ENCODE peak calls at places on chromosomes 12 and 14, in five cellular contexts. O, Y, X, S and Q are unnamed samples.
A peak's percentile ranks its signal among the peaks of the same experiment; 100 is the strongest.

GRCh38 chr12:31235868-31236395 is 90.0 kb downstream of the SINHCAF start:
- DNase-seq in O (no peak), Y (no peak), X (no peak), S (no peak), Q (no peak)

GRCh38 chr14:72745991-72746980 is 147.6 kb downstream of the DPF3 start:
- DNase-seq in O (peak; percentile 32), Y (no peak), X (no peak), S (peak; percentile 8), Q (no peak)

GRCh38 chr12:62604856-62605255 is 138.2 kb downstream of the MON2 start:
- DNase-seq in O (no peak), Y (no peak), X (no peak), S (peak; percentile 42), Q (no peak)

GRCh38 chr14:96861568-96862310 is 64.6 kb downstream of the VRK1 start:
- DNase-seq in O (no peak), Y (peak; percentile 4), X (no peak), S (no peak), Q (no peak)

GRCh38 chr12:2145433-2145832 is 92.6 kb downstream of the CACNA1C start:
- DNase-seq in O (no peak), Y (no peak), X (no peak), S (no peak), Q (no peak)

GRCh38 chr12:122421263-122421814 is 1.1 kb downstream of the CLIP1 start:
- DNase-seq in O (no peak), Y (peak; percentile 51), X (no peak), S (peak; percentile 70), Q (no peak)

GRCh38 chr14:65738339-65738738 is 325.8 kb downstream of the FUT8 start:
- DNase-seq in O (no peak), Y (no peak), X (no peak), S (no peak), Q (no peak)

GRCh38 chr14:102663031-102663430 is 70.6 kb downstream of the RCOR1 start:
- DNase-seq in O (no peak), Y (no peak), X (no peak), S (no peak), Q (no peak)

GRCh38 chr12:29655861-29656260 is 127.9 kb downstream of the TMTC1 start:
- DNase-seq in O (peak; percentile 12), Y (no peak), X (no peak), S (no peak), Q (no peak)

GRCh38 chr12:99232324-99232723 is 415.2 kb upstream of the GARIN6 start:
- DNase-seq in O (no peak), Y (no peak), X (no peak), S (no peak), Q (no peak)

GRCh38 chr12:98635657-98636323 is 8.8 kb downstream of the IKBIP start:
- DNase-seq in O (peak; percentile 73), Y (peak; percentile 98), X (no peak), S (peak; percentile 59), Q (no peak)

GRCh38 chr12:57620936-57621496 is 9.8 kb downstream of the ARHGEF25 start:
- DNase-seq in O (no peak), Y (no peak), X (no peak), S (peak; percentile 36), Q (no peak)